ENCODE peak calls at places on chromosomes 12 and 14, in five cellular contexts. U is brain microvascular endothelial cell; I is sigmoid colon; T is CD8-positive, alpha-beta T cell; Y is hepatocyte. D is an unnamed sample. For H3K27me3, the result is how much of the 10 kb centered on the place peaks cover.

GRCh38 chr14:77738559-77739250 is 22.3 kb downstream of the SNW1 start:
- DNase-seq in U (peak), I (no peak), T (no peak), Y (no peak), D (no peak)

GRCh38 chr14:68440776-68441175 is 352.1 kb downstream of the ZFP36L1 start:
- DNase-seq in U (no peak), I (no peak), T (no peak), Y (no peak), D (no peak)

GRCh38 chr12:116465892-116466291 is 93.3 kb upstream of the MAP1LC3B2 start:
- DNase-seq in U (no peak), I (no peak), T (no peak), Y (peak), D (no peak)

GRCh38 chr14:27050195-27050594 is 452.4 kb upstream of the NOVA1 start:
- DNase-seq in U (no peak), I (no peak), T (no peak), Y (no peak), D (no peak)

GRCh38 chr12:6817056-6817455 is 4.6 kb upstream of the GPR162 start:
- DNase-seq in U (no peak), I (no peak), T (no peak), Y (no peak), D (no peak)

GRCh38 chr14:74882103-74882920 is 596 bp downstream of the DLST start:
- DNase-seq in U (peak), I (peak), T (peak), Y (peak), D (no peak)

GRCh38 chr12:76417116-76417515 is 68.9 kb upstream of the BBS10 start:
- DNase-seq in U (no peak), I (no peak), T (no peak), Y (no peak), D (no peak)

GRCh38 chr14:70942342-70942706 is 35.1 kb downstream of the PCNX1 start:
- DNase-seq in U (no peak), I (no peak), T (no peak), Y (no peak), D (no peak)

GRCh38 chr12:60494249-60494648 is 898.4 kb downstream of the SLC16A7 start:
- DNase-seq in U (peak), I (no peak), T (no peak), Y (peak), D (peak)

GRCh38 chr14:74898694-74899093 is 17.0 kb downstream of the DLST start:
- DNase-seq in U (no peak), I (no peak), T (no peak), Y (peak), D (no peak)

GRCh38 chr12:4164591-4165558 is 108.7 kb upstream of the CCND2 start:
- DNase-seq in U (peak), I (peak), T (peak), Y (peak), D (peak)

GRCh38 chr12:12010277-12011031 is 60.3 kb upstream of the BCL2L14 start:
- DNase-seq in U (peak), I (peak), T (peak), Y (no peak), D (peak)

GRCh38 chr14:32008602-32009193 is 68.4 kb upstream of the ARHGAP5 start:
- DNase-seq in U (no peak), I (no peak), T (no peak), Y (no peak), D (no peak)

GRCh38 chr14:33280646-33281045 is 342.0 kb downstream of the NPAS3 start:
- DNase-seq in U (peak), I (no peak), T (no peak), Y (no peak), D (peak)

GRCh38 chr14:95346266-95346665 is 26.6 kb upstream of the CLMN start:
- DNase-seq in U (no peak), I (no peak), T (no peak), Y (no peak), D (no peak)

GRCh38 chr14:99133563-99134332 is 138.2 kb downstream of the BCL11B start:
- DNase-seq in U (no peak), I (peak), T (no peak), Y (peak), D (no peak)

GRCh38 chr12:104356231-104357115 is 52.9 kb downstream of the EID3 start:
- DNase-seq in U (no peak), I (peak), T (no peak), Y (no peak), D (no peak)

GRCh38 chr12:4272014-4272975 is 1.3 kb upstream of the CCND2 start:
- DNase-seq in U (peak), I (peak), T (peak), Y (peak), D (no peak)

GRCh38 chr12:122825773-122826724 is 9.2 kb upstream of the HIP1R start:
- DNase-seq in U (no peak), I (peak), T (no peak), Y (peak), D (no peak)

GRCh38 chr14:77208266-77208978 is 26.8 kb downstream of the TMEM63C start:
- DNase-seq in U (peak), I (no peak), T (peak), Y (peak), D (no peak)

GRCh38 chr12:132522586-132523380 is 32.8 kb downstream of the FBRSL1 start:
- DNase-seq in U (no peak), I (no peak), T (no peak), Y (no peak), D (no peak)

GRCh38 chr14:38078393-38078792 is 129.3 kb upstream of the SSTR1 start:
- DNase-seq in U (no peak), I (no peak), T (peak), Y (no peak), D (no peak)

GRCh38 chr12:24820872-24821271 is 128.0 kb downstream of the BCAT1 start:
- DNase-seq in U (peak), I (no peak), T (no peak), Y (peak), D (no peak)

DNA sequence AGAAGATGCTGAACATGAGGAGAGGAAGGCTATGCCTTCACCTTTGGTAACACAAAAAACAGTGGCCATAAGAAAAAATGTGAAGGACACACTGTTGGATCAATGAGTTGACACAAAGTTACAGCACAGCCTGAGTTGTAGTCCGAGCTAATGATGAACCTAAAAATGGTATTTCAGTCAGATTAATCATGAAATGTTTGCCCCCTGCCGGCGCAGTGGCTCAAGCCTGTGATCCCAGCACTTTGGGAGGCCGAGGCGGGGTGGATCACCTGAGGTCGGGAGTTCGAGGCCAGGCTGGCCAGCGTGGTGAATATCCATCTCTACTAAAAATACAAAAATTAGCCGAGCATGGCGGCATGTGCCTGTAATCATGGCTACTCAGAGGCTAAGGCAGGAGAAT is 1.3 kb upstream of the CAPRIN2 start:
- DNase-seq in U (no peak), I (peak), T (no peak), Y (no peak), D (no peak)
- TF ChIP-seq CTCF in U (no peak), I (no peak), T (no peak), Y (no peak), D (no peak)

GRCh38 chr12:1529862-1530591 is 64.4 kb downstream of the FBXL14 start:
- DNase-seq in U (no peak), I (peak), T (no peak), Y (peak), D (no peak)
- H3K27me3 ChIP-seq in U (under half), I (under half), T (under half), Y (half or more), D (under half)

GRCh38 chr12:71219224-71219623 is 61.4 kb upstream of the TSPAN8 start:
- DNase-seq in U (no peak), I (no peak), T (no peak), Y (no peak), D (no peak)

GRCh38 chr12:71220295-71220694 is 62.5 kb upstream of the TSPAN8 start:
- DNase-seq in U (no peak), I (no peak), T (no peak), Y (no peak), D (no peak)

GRCh38 chr12:71216725-71217579 is 59.2 kb upstream of the TSPAN8 start:
- DNase-seq in U (peak), I (no peak), T (no peak), Y (peak), D (no peak)

DNA sequence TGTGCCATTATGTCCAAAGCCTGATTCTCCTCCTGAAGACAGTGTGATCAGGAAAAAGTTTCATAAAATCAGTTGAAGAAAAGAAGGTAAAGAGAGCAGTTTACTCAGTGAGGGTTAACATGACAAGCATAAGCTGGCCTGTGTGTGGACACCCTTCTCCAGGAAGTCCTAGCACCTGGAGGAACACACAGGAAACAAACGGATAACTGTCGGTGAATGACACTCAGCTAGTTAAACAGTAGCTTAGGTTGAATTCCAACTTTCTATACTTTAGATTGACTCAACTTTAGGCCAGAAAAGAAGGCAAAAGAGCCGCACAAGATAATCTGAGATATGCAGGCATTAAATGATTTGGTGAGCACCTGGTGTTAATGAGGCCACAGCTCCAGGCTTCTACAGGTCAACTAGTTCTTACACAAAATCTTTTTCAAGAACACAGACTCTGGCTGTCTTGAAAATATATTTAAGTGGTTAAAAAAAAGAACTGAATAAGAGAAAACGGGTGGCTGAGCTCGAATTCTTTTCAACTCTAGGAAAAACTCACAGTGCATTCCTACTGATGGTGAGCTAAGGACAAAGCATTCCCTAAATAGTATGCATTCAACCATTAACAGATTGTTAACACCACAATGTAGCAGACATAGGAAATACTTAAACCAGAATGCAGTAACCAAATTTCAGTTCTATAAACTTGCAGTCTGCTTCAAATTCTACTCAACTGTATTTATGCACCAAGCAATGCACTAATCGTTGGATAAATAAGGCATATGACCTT is 56.9 kb upstream of the TSPAN8 start:
- DNase-seq in U (no peak), I (no peak), T (no peak), Y (peak), D (peak)
- H3K4me3 ChIP-seq in U (no peak), I (no peak), T (no peak), Y (no peak), D (no peak)

DNA sequence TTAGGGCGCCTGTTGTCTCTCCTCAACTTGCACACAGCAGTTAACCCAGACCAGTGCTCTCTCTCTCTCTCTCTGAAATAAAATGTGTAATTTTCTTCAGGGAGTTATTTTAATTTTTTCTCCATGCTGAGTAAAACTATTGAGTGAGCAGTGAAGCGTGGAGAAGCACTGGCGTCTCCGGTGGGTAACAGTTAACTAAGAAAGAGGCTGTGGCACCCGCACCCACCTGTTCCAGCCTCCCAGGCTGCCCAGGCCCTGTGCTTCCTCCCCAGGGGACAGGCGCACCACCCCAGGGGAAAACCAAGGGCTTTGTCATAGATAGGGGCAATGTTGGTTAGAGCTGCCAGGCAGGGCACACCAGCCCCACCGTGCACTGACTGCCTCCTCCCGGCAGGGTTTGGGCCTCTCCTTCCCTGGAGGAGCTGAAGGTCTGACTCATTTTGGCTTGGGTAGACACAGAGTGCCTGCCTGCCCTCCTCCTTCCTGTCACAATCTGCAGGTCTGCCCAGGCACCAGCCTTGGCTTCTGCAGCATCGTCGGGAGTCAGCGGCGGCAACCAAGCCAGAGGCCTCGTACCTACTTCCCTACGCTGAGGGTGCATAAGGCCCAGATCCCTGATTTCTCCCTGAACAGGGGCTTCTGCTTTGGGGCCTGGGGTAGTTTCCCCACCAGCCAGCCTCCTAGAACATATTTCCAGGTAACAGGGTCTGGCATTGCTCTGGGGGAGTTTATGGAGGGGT is 3.9 kb downstream of the HOXC5 start:
- DNase-seq in U (no peak), I (no peak), T (no peak), Y (no peak), D (no peak)
- TF ChIP-seq CTCF in U (no peak), I (no peak), T (no peak), Y (no peak), D (peak)

DNA sequence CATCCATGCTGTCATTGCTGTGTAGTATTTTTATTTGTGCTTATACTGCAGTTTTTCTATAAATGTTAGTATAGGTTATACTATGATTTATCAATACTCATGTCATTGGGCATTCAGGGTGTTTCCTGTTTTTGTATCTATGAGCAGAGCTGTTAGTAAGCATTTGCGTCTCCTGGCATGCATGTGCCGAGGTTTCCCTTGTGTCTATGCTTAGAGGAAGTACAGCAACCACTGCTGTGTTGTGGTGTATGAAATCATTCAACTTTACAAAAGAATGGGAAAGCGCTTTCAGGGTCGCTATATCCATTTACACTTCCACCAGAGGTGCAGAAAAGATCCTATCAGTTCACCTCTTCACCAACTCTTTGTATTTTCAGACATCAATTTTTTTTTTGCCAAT is 122.7 kb downstream of the RGS6 start:
- DNase-seq in U (no peak), I (no peak), T (no peak), Y (no peak), D (no peak)
- H3K27me3 ChIP-seq in U (under half), I (under half), T (under half), Y (under half), D (under half)

GRCh38 chr12:19238520-19238919 is 109.0 kb downstream of the PLEKHA5 start:
- DNase-seq in U (no peak), I (no peak), T (no peak), Y (no peak), D (no peak)

GRCh38 chr12:19234991-19235876 is 105.7 kb downstream of the PLEKHA5 start:
- DNase-seq in U (peak), I (no peak), T (no peak), Y (no peak), D (no peak)

GRCh38 chr12:19239046-19239445 is 109.5 kb downstream of the PLEKHA5 start:
- DNase-seq in U (no peak), I (no peak), T (no peak), Y (no peak), D (no peak)

GRCh38 chr12:19234171-19234704 is 104.7 kb downstream of the PLEKHA5 start:
- DNase-seq in U (no peak), I (no peak), T (no peak), Y (no peak), D (no peak)

GRCh38 chr12:19236656-19237055 is 107.1 kb downstream of the PLEKHA5 start:
- DNase-seq in U (peak), I (no peak), T (no peak), Y (no peak), D (no peak)
- H3K4me3 ChIP-seq in U (peak), I (no peak), T (no peak), Y (no peak), D (no peak)

DNA sequence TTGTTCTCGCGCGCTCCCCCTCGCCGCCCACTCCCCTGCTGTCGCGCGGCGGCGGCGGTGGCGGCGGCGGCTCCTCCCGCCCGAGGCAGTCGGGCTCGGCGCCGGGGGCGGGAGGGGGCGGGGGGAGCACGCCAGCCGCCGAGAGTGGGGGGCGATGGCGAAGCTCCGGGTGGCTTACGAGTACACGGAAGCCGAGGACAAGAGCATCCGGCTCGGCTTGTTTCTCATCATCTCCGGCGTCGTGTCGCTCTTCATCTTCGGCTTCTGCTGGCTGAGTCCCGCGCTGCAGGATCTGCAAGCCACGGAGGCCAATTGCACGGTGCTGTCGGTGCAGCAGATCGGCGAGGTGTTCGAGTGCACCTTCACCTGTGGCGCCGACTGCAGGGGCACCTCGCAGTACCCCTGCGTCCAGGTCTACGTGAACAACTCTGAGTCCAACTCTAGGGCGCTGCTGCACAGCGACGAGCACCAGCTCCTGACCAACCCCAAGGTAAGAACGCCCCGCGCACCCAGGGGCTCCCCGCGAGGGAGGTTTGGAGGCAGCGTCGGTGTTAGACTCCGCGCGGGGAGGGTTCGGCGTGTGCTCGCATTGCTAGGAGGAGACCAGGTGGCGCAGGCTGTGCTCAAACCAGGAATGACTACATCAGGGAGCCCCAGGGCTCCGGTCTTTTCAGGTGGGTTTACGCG is 634 bp downstream of the KCNMB4 start:
- DNase-seq in U (peak), I (peak), T (peak), Y (peak), D (no peak)
- TF ChIP-seq CTCF in U (no peak), I (no peak), T (no peak), Y (no peak), D (no peak)

GRCh38 chr14:101186544-101186943 is 283.0 kb upstream of the RTL1 start:
- DNase-seq in U (no peak), I (no peak), T (no peak), Y (no peak), D (no peak)
- H3K27me3 ChIP-seq in U (under half), I (under half), T (under half), Y (under half), D (under half)

GRCh38 chr12:62230652-62231051 is 29.6 kb upstream of the USP15 start:
- DNase-seq in U (no peak), I (no peak), T (no peak), Y (no peak), D (no peak)

GRCh38 chr12:62227091-62227490 is 33.1 kb upstream of the USP15 start:
- DNase-seq in U (no peak), I (no peak), T (no peak), Y (no peak), D (no peak)

DNA sequence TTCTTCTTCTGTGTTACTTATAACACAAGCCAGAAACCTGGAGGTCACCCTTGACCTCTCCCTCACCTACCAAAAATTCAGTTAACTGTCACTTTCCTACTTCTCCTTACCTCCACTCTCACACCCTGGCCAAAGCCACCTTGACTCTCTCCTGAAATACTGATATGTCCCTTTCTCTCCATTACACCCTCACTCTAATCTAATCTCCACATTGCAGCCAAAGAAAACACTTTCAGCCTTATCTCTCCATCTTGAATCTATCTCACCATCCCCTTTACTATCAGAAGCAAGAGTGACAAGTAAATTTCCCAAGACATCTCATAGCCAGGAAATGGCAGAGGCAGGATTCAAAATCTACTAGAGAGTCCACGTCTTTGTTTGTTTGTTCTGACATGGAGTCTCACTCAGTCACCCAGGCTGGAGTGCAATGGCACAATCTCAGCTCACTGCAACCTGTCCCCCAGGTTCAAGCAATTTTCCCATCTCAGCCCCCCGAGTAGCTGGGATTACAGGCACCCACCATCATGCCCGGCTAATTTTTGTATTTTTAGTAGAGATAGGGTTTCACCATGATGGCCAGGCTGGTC is 28.0 kb upstream of the USP15 start:
- DNase-seq in U (no peak), I (no peak), T (no peak), Y (no peak), D (no peak)
- H3K4me3 ChIP-seq in U (no peak), I (no peak), T (no peak), Y (no peak), D (no peak)

DNA sequence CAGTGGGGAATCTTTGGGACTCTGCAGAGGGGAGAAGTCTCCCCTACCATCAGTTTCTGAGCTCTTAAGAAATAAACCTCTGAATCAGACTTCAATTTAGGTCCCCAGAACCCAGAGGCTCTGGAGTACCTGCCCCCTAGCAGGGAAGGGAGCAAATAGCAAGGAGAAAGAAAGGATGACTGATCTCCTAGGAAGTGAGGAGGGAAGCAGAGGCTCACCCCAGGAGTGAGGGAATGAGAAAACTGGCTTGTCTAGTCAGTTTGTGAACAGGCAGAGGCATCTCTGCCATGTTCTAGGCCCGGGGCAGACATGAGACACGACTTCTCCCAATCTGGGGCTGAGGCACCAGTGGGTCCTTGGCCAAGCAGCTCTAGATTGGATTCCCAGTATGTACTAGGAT is 24.3 kb upstream of the SMUG1 start:
- DNase-seq in U (no peak), I (no peak), T (no peak), Y (no peak), D (no peak)
- TF ChIP-seq CTCF in U (no peak), I (no peak), T (no peak), Y (no peak), D (peak)

D was measured in kidney epithelial cell.